ENCODE peak calls at places on chromosomes 16 and 17, in five cellular contexts. A is K562, F is GM12878, T is H1, H is HepG2. M is an unnamed sample.

GRCh38 chr16:24986512-24987303 is 28.5 kb downstream of the ARHGAP17 start:
- DNase-seq in A (peak), F (no peak), T (no peak), H (peak), M (no peak)

GRCh38 chr16:11263737-11264136 is 5.4 kb downstream of the TNP2 start:
- DNase-seq in A (no peak), F (no peak), T (no peak), H (no peak), M (no peak)

GRCh38 chr16:56773531-56773930 is 43.6 kb downstream of the NUP93 start:
- DNase-seq in A (no peak), F (no peak), T (no peak), H (no peak), M (no peak)

GRCh38 chr17:11122908-11123307 is 118.1 kb upstream of the SHISA6 start:
- DNase-seq in A (no peak), F (no peak), T (no peak), H (no peak), M (no peak)

GRCh38 chr16:89402962-89403361 is 87.4 kb downstream of the ANKRD11 start:
- DNase-seq in A (no peak), F (no peak), T (no peak), H (no peak), M (no peak)

GRCh38 chr17:27631897-27632725 is 1.1 kb downstream of the LGALS9 start:
- DNase-seq in A (no peak), F (no peak), T (no peak), H (no peak), M (no peak)

GRCh38 chr16:49858200-49859129 is 2.6 kb upstream of the ZNF423 start:
- DNase-seq in A (peak), F (no peak), T (no peak), H (no peak), M (peak)

GRCh38 chr17:61002316-61002736 is 324.7 kb downstream of the BCAS3 start:
- DNase-seq in A (peak), F (no peak), T (no peak), H (peak), M (peak)

GRCh38 chr17:75404223-75404738 is 1.2 kb downstream of the GRB2 start:
- DNase-seq in A (peak), F (no peak), T (no peak), H (peak), M (peak)

GRCh38 chr16:22356930-22357634 is 17.3 kb downstream of the CDR2 start:
- DNase-seq in A (no peak), F (peak), T (no peak), H (no peak), M (no peak)

GRCh38 chr17:64685705-64686104 is 23.6 kb upstream of the SMURF2 start:
- DNase-seq in A (no peak), F (no peak), T (no peak), H (no peak), M (no peak)

GRCh38 chr17:6701719-6702118 is 11.4 kb downstream of the SLC13A5 start:
- DNase-seq in A (peak), F (no peak), T (peak), H (peak), M (peak)

GRCh38 chr16:31528726-31529397 is 1.2 kb downstream of the AHSP start:
- DNase-seq in A (no peak), F (no peak), T (no peak), H (no peak), M (no peak)

GRCh38 chr16:11395008-11395948 is 50.0 kb downstream of the RMI2 start:
- DNase-seq in A (no peak), F (no peak), T (no peak), H (peak), M (peak)

GRCh38 chr16:15847621-15848175 is 9.1 kb downstream of the MYH11 start:
- DNase-seq in A (no peak), F (no peak), T (no peak), H (no peak), M (no peak)

GRCh38 chr17:8621585-8621984 is 8.9 kb downstream of the MYH10 start:
- DNase-seq in A (no peak), F (no peak), T (no peak), H (no peak), M (no peak)

GRCh38 chr16:23137256-23137655 is 12.0 kb downstream of the USP31 start:
- DNase-seq in A (no peak), F (no peak), T (no peak), H (no peak), M (no peak)

GRCh38 chr17:57524790-57525543 is 220.1 kb downstream of the CCDC182 start:
- DNase-seq in A (no peak), F (no peak), T (no peak), H (peak), M (no peak)

GRCh38 chr17:81843713-81844326 is 9.0 kb upstream of the PPP1R27 start:
- DNase-seq in A (no peak), F (no peak), T (no peak), H (no peak), M (no peak)

GRCh38 chr17:57938061-57938502 is 17.1 kb downstream of the CUEDC1 start:
- DNase-seq in A (no peak), F (no peak), T (no peak), H (peak), M (no peak)

GRCh38 chr17:199195-199604 is 17.8 kb upstream of the DOC2B start:
- DNase-seq in A (no peak), F (no peak), T (no peak), H (no peak), M (no peak)

GRCh38 chr17:3558603-3559269 is 1.1 kb upstream of the TRPV3 start:
- DNase-seq in A (no peak), F (peak), T (no peak), H (no peak), M (no peak)

GRCh38 chr17:44587339-44587738 is 30.1 kb downstream of the FZD2 start:
- DNase-seq in A (no peak), F (no peak), T (no peak), H (peak), M (peak)

GRCh38 chr16:9053006-9053601 is 38.3 kb upstream of the HAPSTR1 start:
- DNase-seq in A (peak), F (no peak), T (peak), H (peak), M (peak)

GRCh38 chr16:88922114-88922825 is 54.7 kb downstream of the CBFA2T3 start:
- DNase-seq in A (no peak), F (no peak), T (no peak), H (no peak), M (no peak)

GRCh38 chr17:37286430-37286829 is 89.4 kb upstream of the C17orf78 start:
- DNase-seq in A (no peak), F (no peak), T (no peak), H (no peak), M (no peak)

GRCh38 chr17:75629157-75629556 is 4.1 kb upstream of the SMIM5 start:
- DNase-seq in A (no peak), F (no peak), T (no peak), H (no peak), M (no peak)

GRCh38 chr17:9402590-9403199 is 172.9 kb downstream of the STX8 start:
- DNase-seq in A (no peak), F (no peak), T (peak), H (peak), M (peak)

GRCh38 chr16:68283840-68284595 is 19.7 kb downstream of the SLC7A6 start:
- DNase-seq in A (no peak), F (no peak), T (no peak), H (no peak), M (no peak)

GRCh38 chr16:57866529-57866918 is 64.2 kb upstream of the KIFC3 start:
- DNase-seq in A (no peak), F (no peak), T (no peak), H (no peak), M (no peak)

GRCh38 chr17:62030264-62030663 is 34.8 kb downstream of the MED13 start:
- DNase-seq in A (no peak), F (no peak), T (no peak), H (no peak), M (no peak)

GRCh38 chr16:68553186-68553585 is 14.1 kb downstream of the ZFP90 start:
- DNase-seq in A (no peak), F (no peak), T (no peak), H (no peak), M (no peak)

GRCh38 chr17:39164675-39165143 is 1.3 kb downstream of the ARL5C start:
- DNase-seq in A (peak), F (peak), T (peak), H (peak), M (peak)

GRCh38 chr16:3787924-3788661 is 70.8 kb upstream of the TRAP1 start:
- DNase-seq in A (no peak), F (peak), T (no peak), H (no peak), M (no peak)
- TF ChIP-seq RFX5 in A (no peak), F (no peak), T (no peak), H (no peak), M (no peak)

DNA sequence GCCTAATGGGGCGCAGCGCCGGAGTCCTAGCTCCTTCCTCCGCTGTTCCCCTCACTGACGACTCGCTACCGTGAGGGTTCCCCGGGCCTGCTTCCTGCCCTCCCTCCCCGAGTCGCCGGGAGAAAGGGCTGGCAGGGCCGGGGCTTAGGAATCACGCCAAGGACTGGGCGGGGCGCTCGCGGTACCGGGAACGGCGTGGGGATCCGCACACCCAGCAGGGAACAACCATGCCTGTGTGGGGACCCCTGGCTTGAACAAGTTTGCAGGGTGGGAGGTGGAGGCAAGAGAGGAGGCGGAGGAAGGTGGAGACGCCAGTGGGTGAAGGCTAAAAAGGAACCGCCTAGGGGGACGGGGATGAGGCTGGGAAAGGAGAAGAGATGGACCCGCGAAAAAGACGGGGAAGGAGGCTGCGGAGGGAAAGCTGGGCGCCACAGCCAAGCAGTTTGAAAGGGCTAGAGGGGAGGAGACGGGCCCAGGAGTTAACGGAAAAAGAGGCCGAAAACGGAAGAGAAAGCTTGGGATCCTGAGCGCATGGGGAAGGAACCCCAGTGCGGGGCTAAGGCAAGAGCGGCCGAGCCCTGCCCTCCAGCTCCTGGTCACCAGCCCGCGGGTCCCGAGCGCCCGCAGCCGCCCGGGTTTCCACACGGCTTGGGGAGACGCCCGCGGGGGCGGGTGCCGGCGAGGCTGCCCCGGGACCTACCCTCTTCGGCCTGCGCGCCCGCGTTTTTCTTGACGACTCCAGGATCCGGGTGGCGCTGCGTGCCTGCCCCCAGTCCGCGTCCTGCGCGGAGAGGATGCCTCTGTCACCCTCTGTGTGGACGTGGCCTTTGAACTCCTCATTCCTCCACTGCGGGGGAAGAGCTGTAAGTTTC is 1.3 kb upstream of the CDH11 start:
- DNase-seq in A (no peak), F (no peak), T (no peak), H (no peak), M (peak)
- TF ChIP-seq POLR2AphosphoS5 in A (no peak), F (no peak), T (no peak), H (no peak), M (peak)

GRCh38 chr17:29611351-29612093 is 11.2 kb downstream of the CORO6 start:
- DNase-seq in A (no peak), F (no peak), T (no peak), H (no peak), M (no peak)

GRCh38 chr17:29610395-29610794 is 12.3 kb downstream of the CORO6 start:
- DNase-seq in A (no peak), F (no peak), T (no peak), H (no peak), M (no peak)

GRCh38 chr17:29607557-29608195 is 14.7 kb downstream of the ANKRD13B start:
- DNase-seq in A (no peak), F (no peak), T (no peak), H (no peak), M (peak)

GRCh38 chr17:29612094-29612403 is 10.7 kb downstream of the CORO6 start:
- DNase-seq in A (no peak), F (no peak), T (no peak), H (no peak), M (no peak)

GRCh38 chr17:29608986-29609385 is 13.7 kb downstream of the CORO6 start:
- DNase-seq in A (no peak), F (no peak), T (no peak), H (no peak), M (no peak)
- TF ChIP-seq RFX5 in A (no peak), F (no peak), T (no peak), H (no peak), M (no peak)

GRCh38 chr17:41692722-41693521 is 4.2 kb downstream of the EIF1 start:
- DNase-seq in A (no peak), F (no peak), T (no peak), H (no peak), M (no peak)
- TF ChIP-seq POLR2AphosphoS5 in A (no peak), F (peak), T (peak), H (peak), M (no peak)

M was measured in SK-N-SH.